ENCODE peak calls at places on chromosomes 6 and 20, in five cellular contexts. I, M, R, N and O are unnamed samples. For H3K79me2, the result is how much of the 10 kb centered on the place peaks cover.

GRCh38 chr6:120473804-120474203 is 860.5 kb downstream of the TBC1D32 start:
- DNase-seq in I (no peak), M (no peak), R (no peak), N (no peak), O (no peak)

GRCh38 chr20:14568225-14568624 is 230.8 kb upstream of the FLRT3 start:
- DNase-seq in I (no peak), M (peak), R (no peak), N (no peak), O (peak)

GRCh38 chr6:134658596-134658995 is 291.3 kb downstream of the ALDH8A1 start:
- DNase-seq in I (no peak), M (no peak), R (no peak), N (no peak), O (no peak)

GRCh38 chr6:157017861-157018260 is 240.7 kb downstream of the ARID1B start:
- DNase-seq in I (peak), M (no peak), R (no peak), N (no peak), O (no peak)

GRCh38 chr6:52108128-52108527 is 20.7 kb upstream of the PKHD1 start:
- DNase-seq in I (no peak), M (no peak), R (no peak), N (no peak), O (peak)

GRCh38 chr6:31530659-31531058 is 1.9 kb downstream of the MCCD1 start:
- DNase-seq in I (no peak), M (no peak), R (no peak), N (no peak), O (no peak)

GRCh38 chr6:24517659-24518538 is 23.1 kb downstream of the ALDH5A1 start:
- DNase-seq in I (no peak), M (no peak), R (no peak), N (peak), O (no peak)

GRCh38 chr6:119348308-119349040 is 1.1 kb downstream of the MAN1A1 start:
- DNase-seq in I (no peak), M (peak), R (no peak), N (peak), O (peak)

GRCh38 chr20:57649617-57650015 is 29.4 kb upstream of the ZBP1 start:
- DNase-seq in I (no peak), M (no peak), R (no peak), N (no peak), O (no peak)

GRCh38 chr6:65126667-65127066 is 580.4 kb downstream of the EYS start:
- DNase-seq in I (no peak), M (peak), R (no peak), N (no peak), O (no peak)

GRCh38 chr20:57695012-57695411 is 14.8 kb downstream of the PMEPA1 start:
- DNase-seq in I (peak), M (no peak), R (peak), N (no peak), O (no peak)

GRCh38 chr20:49579874-49580817 is 12.2 kb upstream of the PTGIS start:
- DNase-seq in I (peak), M (no peak), R (no peak), N (no peak), O (peak)

GRCh38 chr6:161273356-161273751 is 507 bp downstream of the AGPAT4 start:
- DNase-seq in I (peak), M (no peak), R (peak), N (peak), O (no peak)

GRCh38 chr20:32792316-32792715 is 27.4 kb upstream of the MAPRE1 start:
- DNase-seq in I (no peak), M (peak), R (no peak), N (no peak), O (peak)

GRCh38 chr6:36224918-36225461 is 28.4 kb downstream of the BRPF3 start:
- DNase-seq in I (peak), M (no peak), R (no peak), N (no peak), O (no peak)

GRCh38 chr20:59743767-59744485 is 139.6 kb downstream of the PHACTR3 start:
- DNase-seq in I (peak), M (peak), R (peak), N (peak), O (peak)

GRCh38 chr6:142187209-142187608 is 40.1 kb downstream of the VTA1 start:
- DNase-seq in I (peak), M (no peak), R (no peak), N (no peak), O (no peak)

GRCh38 chr20:3045816-3046676 is at the start of gene MRPS26:
- DNase-seq in I (peak), M (peak), R (peak), N (peak), O (peak)

GRCh38 chr20:45783656-45784294 is 7.9 kb downstream of the WFDC3 start:
- DNase-seq in I (peak), M (no peak), R (no peak), N (no peak), O (no peak)

GRCh38 chr20:32554965-32555289 is 30.2 kb downstream of the NOL4L start:
- DNase-seq in I (no peak), M (no peak), R (no peak), N (no peak), O (no peak)

GRCh38 chr20:58086763-58087566 is 141.5 kb downstream of the ANKRD60 start:
- DNase-seq in I (peak), M (peak), R (peak), N (peak), O (peak)

GRCh38 chr20:1322511-1323245 is 6.3 kb downstream of the SDCBP2 start:
- DNase-seq in I (peak), M (no peak), R (no peak), N (no peak), O (no peak)

GRCh38 chr6:12963566-12963965 is 247.0 kb downstream of the PHACTR1 start:
- DNase-seq in I (no peak), M (no peak), R (no peak), N (no peak), O (no peak)

GRCh38 chr6:36692220-36692619 is 5.4 kb upstream of the RAB44 start:
- DNase-seq in I (no peak), M (no peak), R (no peak), N (peak), O (no peak)

GRCh38 chr6:101404767-101405166 is 11.3 kb downstream of the GRIK2 start:
- DNase-seq in I (no peak), M (no peak), R (no peak), N (no peak), O (no peak)

GRCh38 chr6:27994616-27995015 is 37.6 kb downstream of the OR2B6 start:
- DNase-seq in I (no peak), M (no peak), R (no peak), N (no peak), O (no peak)

GRCh38 chr20:64047968-64048401 is 1.5 kb downstream of the SOX18 start:
- DNase-seq in I (no peak), M (peak), R (no peak), N (no peak), O (peak)

DNA sequence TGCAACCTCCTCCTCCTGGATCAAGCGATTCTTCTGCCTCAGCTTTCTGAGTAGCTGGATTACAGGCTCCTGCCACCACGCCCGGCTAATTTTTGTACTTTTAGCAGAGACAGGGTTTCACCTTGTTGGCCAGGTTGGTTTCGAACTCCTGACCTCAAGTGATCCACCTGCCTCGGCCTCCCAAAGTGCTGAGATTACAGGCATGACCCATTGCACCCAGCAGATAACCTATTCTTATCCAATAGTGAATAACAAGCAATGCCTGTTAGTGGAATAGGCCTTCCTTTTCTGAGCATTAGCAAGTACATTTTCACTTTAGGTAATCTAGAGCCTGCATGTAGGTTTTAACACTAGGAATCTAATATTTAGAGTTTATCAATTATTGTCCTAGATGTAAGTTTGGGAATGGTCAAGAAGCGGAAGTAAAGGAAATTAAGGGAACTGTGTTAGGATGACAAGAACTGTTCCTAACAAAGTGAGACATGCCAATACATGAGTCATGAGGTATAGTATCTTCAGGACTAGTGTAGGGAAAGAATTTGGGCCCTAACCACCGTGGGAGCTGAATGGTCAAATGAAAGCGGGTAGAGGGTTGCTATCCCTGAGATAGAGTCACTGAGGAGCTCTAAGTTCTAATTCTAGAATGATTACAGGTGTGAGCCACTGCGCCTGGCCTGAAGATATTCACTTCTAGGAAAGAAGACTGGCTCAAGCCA is 15.0 kb downstream of the BLTP3A start:
- DNase-seq in I (peak), M (no peak), R (no peak), N (no peak), O (no peak)
- H3K79me2 ChIP-seq in I (half or more), M (half or more), R (half or more), N (under half), O (under half)

GRCh38 chr6:22247916-22248482 is 48.8 kb downstream of the PRL start:
- DNase-seq in I (no peak), M (no peak), R (no peak), N (no peak), O (no peak)
- TF ChIP-seq EZH2phosphoT487 in I (no peak), M (no peak), R (no peak), N (no peak), O (no peak)

GRCh38 chr20:44592366-44592765 is 10.0 kb downstream of the PKIG start:
- DNase-seq in I (no peak), M (no peak), R (no peak), N (no peak), O (no peak)
- H3K79me2 ChIP-seq in I (under half), M (under half), R (under half), N (half or more), O (under half)

GRCh38 chr20:34553366-34553867 is 5.1 kb upstream of the MAP1LC3A start:
- DNase-seq in I (peak), M (no peak), R (no peak), N (no peak), O (no peak)
- TF ChIP-seq EZH2phosphoT487 in I (no peak), M (no peak), R (no peak), N (no peak), O (no peak)

GRCh38 chr6:56741472-56741871 is 98.8 kb upstream of the DST start:
- DNase-seq in I (no peak), M (no peak), R (no peak), N (no peak), O (peak)
- H3K79me2 ChIP-seq in I (under half), M (half or more), R (half or more), N (under half), O (half or more)

DNA sequence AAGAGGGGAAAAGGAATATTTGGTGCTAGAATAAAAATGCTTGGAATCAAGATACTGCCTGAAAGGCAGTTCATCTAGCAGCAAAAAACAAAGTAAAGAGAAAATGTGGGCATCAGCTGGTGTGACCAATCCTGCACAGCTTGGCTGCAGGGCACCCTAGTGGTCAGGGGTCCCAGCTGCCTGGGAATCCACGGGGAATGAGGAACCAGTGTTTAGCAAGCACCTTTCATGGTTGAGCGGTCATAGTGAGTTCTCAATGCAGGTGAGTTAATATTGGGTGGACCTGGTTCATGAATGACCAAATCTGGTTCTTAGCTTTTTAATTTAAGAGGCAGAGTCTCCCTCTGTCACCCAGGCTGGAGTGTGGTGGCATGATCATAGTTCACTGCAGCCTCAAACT is 53.3 kb downstream of the CAP2 start:
- DNase-seq in I (no peak), M (peak), R (no peak), N (no peak), O (peak)
- TF ChIP-seq EZH2phosphoT487 in I (no peak), M (no peak), R (no peak), N (no peak), O (no peak)

GRCh38 chr20:62058941-62059340 is 6.7 kb downstream of the TAF4 start:
- DNase-seq in I (no peak), M (no peak), R (no peak), N (no peak), O (no peak)
- H3K79me2 ChIP-seq in I (half or more), M (half or more), R (half or more), N (half or more), O (half or more)